ENCODE peak calls at places on chromosome 7, in seven cellular contexts. E is CD8-positive, alpha-beta T cell; X is AG09309; V is activated CD4-positive, alpha-beta T cell treated with anti-CD3 and anti-CD28 coated beads, Interleukin-2, amount 50 U/mL, for 1 hour; Z is foreskin fibroblast; S is GM04503; G is NCI-H2081. R is an unnamed sample.

GRCh38 chr7:144975882-144976281 is 140.0 kb upstream of the TPK1 start:
- DNase-seq in E (no peak), X (no peak), V (no peak), Z (no peak), S (no peak), G (no peak), R (no peak)

GRCh38 chr7:71298378-71298777 is 166.4 kb downstream of the GALNT17 start:
- DNase-seq in E (no peak), X (no peak), V (no peak), Z (no peak), S (no peak), G (no peak), R (no peak)

GRCh38 chr7:223118-223800 is 30.9 kb downstream of the FAM20C start:
- DNase-seq in E (no peak), X (no peak), V (no peak), Z (no peak), S (no peak), G (no peak), R (no peak)

GRCh38 chr7:134959810-134960209 is 26.5 kb upstream of the AGBL3 start:
- DNase-seq in E (no peak), X (no peak), V (no peak), Z (no peak), S (no peak), G (no peak), R (no peak)

GRCh38 chr7:29884399-29885272 is 78.3 kb downstream of the WIPF3 start:
- DNase-seq in E (no peak), X (no peak), V (no peak), Z (no peak), S (no peak), G (peak; percentile 77), R (peak; percentile 28)

GRCh38 chr7:13979671-13980438 is 9.6 kb downstream of the ETV1 start:
- DNase-seq in E (no peak), X (no peak), V (no peak), Z (peak; percentile 78), S (no peak), G (peak; percentile 54), R (no peak)

GRCh38 chr7:6271694-6272371 is 591 bp downstream of the CYTH3 start:
- DNase-seq in E (peak; percentile 54), X (no peak), V (peak; percentile 12), Z (peak; percentile 35), S (no peak), G (peak; percentile 43), R (peak; percentile 61)

GRCh38 chr7:43890468-43890867 is 15.9 kb downstream of the URGCP start:
- DNase-seq in E (no peak), X (no peak), V (no peak), Z (no peak), S (no peak), G (peak; percentile 13), R (no peak)

GRCh38 chr7:156677655-156678054 is 37.1 kb downstream of the RNF32 start:
- DNase-seq in E (no peak), X (no peak), V (no peak), Z (no peak), S (no peak), G (no peak), R (no peak)

GRCh38 chr7:75762350-75762917 is 9.6 kb downstream of the CCL26 start:
- DNase-seq in E (no peak), X (peak; percentile 66), V (no peak), Z (peak; percentile 76), S (peak; percentile 46), G (peak; percentile 66), R (peak; percentile 37)

GRCh38 chr7:158388928-158389327 is 198.7 kb downstream of the PTPRN2 start:
- DNase-seq in E (no peak), X (no peak), V (no peak), Z (no peak), S (no peak), G (no peak), R (no peak)

GRCh38 chr7:44100458-44101303 is 3.5 kb upstream of the AEBP1 start:
- DNase-seq in E (no peak), X (peak; percentile 68), V (no peak), Z (peak; percentile 88), S (peak; percentile 56), G (no peak), R (no peak)

GRCh38 chr7:77328669-77329068 is 87.5 kb downstream of the GSAP start:
- DNase-seq in E (no peak), X (no peak), V (no peak), Z (peak; percentile 54), S (peak; percentile 39), G (no peak), R (no peak)

GRCh38 chr7:151754142-151754590 is 122.7 kb downstream of the PRKAG2 start:
- DNase-seq in E (no peak), X (peak; percentile 98), V (peak; percentile 6), Z (peak; percentile 99), S (peak; percentile 97), G (peak; percentile 42), R (peak; percentile 73)

GRCh38 chr7:114791771-114792170 is 130.1 kb upstream of the MDFIC start:
- DNase-seq in E (no peak), X (no peak), V (no peak), Z (peak; percentile 56), S (no peak), G (no peak), R (peak; percentile 7)

GRCh38 chr7:132446265-132446664 is 130.0 kb downstream of the PLXNA4 start:
- DNase-seq in E (no peak), X (no peak), V (no peak), Z (no peak), S (no peak), G (no peak), R (no peak)

GRCh38 chr7:95045236-95045923 is 138.0 kb downstream of the PPP1R9A start:
- DNase-seq in E (no peak), X (no peak), V (no peak), Z (peak; percentile 52), S (no peak), G (peak; percentile 59), R (no peak)

GRCh38 chr7:155466814-155467675 is 9.1 kb downstream of the EN2 start:
- DNase-seq in E (no peak), X (no peak), V (no peak), Z (peak; percentile 24), S (no peak), G (peak; percentile 46), R (peak; percentile 86)

GRCh38 chr7:45579386-45579785 is 5.2 kb downstream of the ADCY1 start:
- DNase-seq in E (no peak), X (no peak), V (no peak), Z (no peak), S (no peak), G (no peak), R (peak; percentile 73)

GRCh38 chr7:2660359-2661095 is 27.5 kb upstream of the AMZ1 start:
- DNase-seq in E (no peak), X (no peak), V (no peak), Z (peak; percentile 66), S (no peak), G (no peak), R (no peak)

GRCh38 chr7:53218730-53219504 is 183.5 kb downstream of the POM121L12 start:
- DNase-seq in E (no peak), X (no peak), V (no peak), Z (no peak), S (no peak), G (no peak), R (peak; percentile 76)

GRCh38 chr7:42932861-42933591 is 850 bp downstream of the MRPL32 start:
- DNase-seq in E (no peak), X (no peak), V (no peak), Z (peak; percentile 54), S (no peak), G (peak; percentile 36), R (no peak)

GRCh38 chr7:148238926-148239325 is 351.6 kb upstream of the C7orf33 start:
- DNase-seq in E (no peak), X (no peak), V (no peak), Z (no peak), S (no peak), G (no peak), R (no peak)

GRCh38 chr7:22633954-22634474 is 93.0 kb upstream of the IL6 start:
- DNase-seq in E (no peak), X (no peak), V (no peak), Z (no peak), S (no peak), G (no peak), R (no peak)

GRCh38 chr7:74499835-74500388 is 46.2 kb downstream of the GTF2IRD1 start:
- DNase-seq in E (no peak), X (no peak), V (no peak), Z (no peak), S (no peak), G (no peak), R (no peak)

GRCh38 chr7:158488225-158488889 is 99.3 kb downstream of the PTPRN2 start:
- DNase-seq in E (no peak), X (no peak), V (no peak), Z (no peak), S (no peak), G (no peak), R (no peak)

GRCh38 chr7:131293018-131293417 is 34.7 kb upstream of the MKLN1 start:
- DNase-seq in E (no peak), X (peak; percentile 25), V (no peak), Z (peak; percentile 89), S (peak; percentile 68), G (no peak), R (no peak)

GRCh38 chr7:51121945-51122425 is 194.6 kb downstream of the COBL start:
- DNase-seq in E (no peak), X (no peak), V (no peak), Z (peak; percentile 13), S (no peak), G (peak; percentile 15), R (peak; percentile 26)

GRCh38 chr7:134553976-134554375 is 5.1 kb downstream of the AKR1B15 start:
- DNase-seq in E (no peak), X (no peak), V (no peak), Z (peak; percentile 21), S (no peak), G (no peak), R (no peak)

GRCh38 chr7:5420841-5421625 is 2.6 kb downstream of the TNRC18 start:
- DNase-seq in E (no peak), X (no peak), V (no peak), Z (peak; percentile 33), S (no peak), G (no peak), R (peak; percentile 52)

GRCh38 chr7:150663802-150664494 is 21.6 kb upstream of the GIMAP2 start:
- DNase-seq in E (peak; percentile 65), X (no peak), V (no peak), Z (no peak), S (no peak), G (no peak), R (no peak)

GRCh38 chr7:7274782-7275181 is 92.4 kb downstream of the C1GALT1 start:
- DNase-seq in E (no peak), X (no peak), V (no peak), Z (peak; percentile 86), S (no peak), G (no peak), R (no peak)

R was measured in retina.